ENCODE peak calls at places on chromosomes 11 and 22, in six cellular contexts. Q is Right ventricle myocardium inferior, R is amniotic stem cell, H is activated T-cell treated with anti-CD3 and anti-CD28 coated beads for 1 hour, L is lung, F is HuH-7.5. O is an unnamed sample.
A peak's percentile ranks its signal among the peaks of the same experiment; 100 is the strongest.

GRCh38 chr11:9565822-9566560 is 7.5 kb upstream of the WEE1 start:
- DNase-seq in L (peak; percentile 37), Q (no peak), F (peak; percentile 41), R (peak; percentile 98), H (peak; percentile 16), O (no peak)

GRCh38 chr22:45757068-45757467 is 85.4 kb downstream of the ATXN10 start:
- DNase-seq in Q (no peak), H (no peak), L (peak; percentile 35), F (no peak), R (peak; percentile 32), O (peak; percentile 74)

GRCh38 chr22:35546886-35547285 is 6.3 kb downstream of the RASD2 start:
- DNase-seq in R (no peak), L (no peak), Q (no peak), H (no peak), F (no peak), O (no peak)

GRCh38 chr11:804599-804964 is 449 bp downstream of the PIDD1 start:
- DNase-seq in L (no peak), F (no peak), R (no peak), H (no peak), Q (no peak), O (no peak)

GRCh38 chr11:92696076-92696475 is 273.4 kb upstream of the MTNR1B start:
- DNase-seq in F (no peak), L (no peak), H (no peak), Q (no peak), R (no peak), O (no peak)

GRCh38 chr11:32099516-32099915 is 8.6 kb downstream of the RCN1 start:
- DNase-seq in F (no peak), R (no peak), H (no peak), L (no peak), Q (no peak), O (no peak)

GRCh38 chr11:5040876-5041275 is 5.5 kb upstream of the OR52J3 start:
- DNase-seq in L (no peak), R (no peak), F (no peak), Q (no peak), H (no peak), O (no peak)

GRCh38 chr11:106152824-106153223 is 75.4 kb downstream of the AASDHPPT start:
- DNase-seq in H (no peak), F (no peak), Q (no peak), R (no peak), L (no peak), O (no peak)

GRCh38 chr11:78733031-78733430 is 158.4 kb upstream of the NARS2 start:
- DNase-seq in L (no peak), F (no peak), Q (no peak), H (no peak), R (no peak), O (no peak)

GRCh38 chr11:68872216-68873003 is 30.7 kb upstream of the CPT1A start:
- DNase-seq in H (no peak), Q (no peak), L (no peak), R (no peak), F (no peak), O (no peak)

GRCh38 chr22:50517495-50518260 is 7.7 kb downstream of the SCO2 start:
- DNase-seq in R (no peak), Q (peak; percentile 64), F (no peak), L (no peak), H (no peak), O (no peak)

O was measured in kidney.